ENCODE peak calls at places on chromosome X, in seven cellular contexts. D is HCT116; Z is tibial artery; F is effector memory CD4-positive, alpha-beta T cell; Q is right atrium auricular region; L is lower lobe of right lung; J is adrenal gland. B is an unnamed sample. For H3K27me3, the result is how much of the 10 kb centered on the place peaks cover.

GRCh38 chrX:49977319-49978090 is 55.1 kb downstream of the CLCN5 start:
- DNase-seq in D (no peak), Z (no peak), F (no peak), Q (no peak), L (no peak), J (no peak), B (no peak)

GRCh38 chrX:45505214-45505613 is 304.5 kb upstream of the DIPK2B start:
- DNase-seq in D (no peak), Z (no peak), F (no peak), Q (no peak), L (no peak), J (no peak), B (peak)

GRCh38 chrX:38638952-38639529 is 77.7 kb downstream of the TSPAN7 start:
- DNase-seq in D (no peak), Z (no peak), F (no peak), Q (no peak), L (no peak), J (no peak), B (peak)

GRCh38 chrX:48683411-48683982 is at the start of gene WAS:
- DNase-seq in D (no peak), Z (no peak), F (peak), Q (no peak), L (peak), J (no peak), B (no peak)

GRCh38 chrX:82676386-82676785 is 831.7 kb upstream of the POU3F4 start:
- DNase-seq in D (peak), Z (no peak), F (no peak), Q (no peak), L (no peak), J (no peak), B (no peak)

GRCh38 chrX:147635186-147635585 is 276.5 kb upstream of the FMR1 start:
- DNase-seq in D (no peak), Z (no peak), F (no peak), Q (no peak), L (no peak), J (no peak), B (no peak)

GRCh38 chrX:15235001-15235400 is 34.9 kb downstream of the ASB9 start:
- DNase-seq in D (no peak), Z (no peak), F (no peak), Q (no peak), L (no peak), J (no peak), B (no peak)

GRCh38 chrX:150324035-150324728 is 38.9 kb upstream of the MAMLD1 start:
- DNase-seq in D (peak), Z (no peak), F (no peak), Q (no peak), L (no peak), J (no peak), B (peak)

GRCh38 chrX:17552251-17552650 is 177.3 kb downstream of the NHS start:
- DNase-seq in D (no peak), Z (no peak), F (no peak), Q (no peak), L (no peak), J (no peak), B (no peak)

GRCh38 chrX:40157228-40158035 is 59.7 kb upstream of the BCOR start:
- DNase-seq in D (no peak), Z (no peak), F (no peak), Q (no peak), L (no peak), J (no peak), B (no peak)
- H3K27ac ChIP-seq in D (peak), Z (peak), F (no peak), Q (peak), L (peak), J (peak), B (peak)

GRCh38 chrX:141975839-141976238 is 72.1 kb downstream of the MAGEC1 start:
- DNase-seq in D (no peak), Z (no peak), F (no peak), Q (no peak), L (no peak), J (no peak), B (no peak)
- H3K27me3 ChIP-seq in D (under half), Z (under half), F (under half), Q (under half), L (under half), J (under half), B (under half)

GRCh38 chrX:98296129-98296528 is 1412.4 kb downstream of the RPA4 start:
- DNase-seq in D (no peak), Z (no peak), F (no peak), Q (no peak), L (no peak), J (no peak), B (no peak)

GRCh38 chrX:98294310-98294709 is 1410.6 kb downstream of the RPA4 start:
- DNase-seq in D (no peak), Z (no peak), F (no peak), Q (no peak), L (no peak), J (no peak), B (no peak)

GRCh38 chrX:98299785-98300184 is 1416.1 kb downstream of the RPA4 start:
- DNase-seq in D (no peak), Z (no peak), F (no peak), Q (no peak), L (no peak), J (no peak), B (no peak)
- H3K4me3 ChIP-seq in D (no peak), Z (no peak), F (no peak), Q (no peak), L (no peak), J (no peak), B (no peak)

DNA sequence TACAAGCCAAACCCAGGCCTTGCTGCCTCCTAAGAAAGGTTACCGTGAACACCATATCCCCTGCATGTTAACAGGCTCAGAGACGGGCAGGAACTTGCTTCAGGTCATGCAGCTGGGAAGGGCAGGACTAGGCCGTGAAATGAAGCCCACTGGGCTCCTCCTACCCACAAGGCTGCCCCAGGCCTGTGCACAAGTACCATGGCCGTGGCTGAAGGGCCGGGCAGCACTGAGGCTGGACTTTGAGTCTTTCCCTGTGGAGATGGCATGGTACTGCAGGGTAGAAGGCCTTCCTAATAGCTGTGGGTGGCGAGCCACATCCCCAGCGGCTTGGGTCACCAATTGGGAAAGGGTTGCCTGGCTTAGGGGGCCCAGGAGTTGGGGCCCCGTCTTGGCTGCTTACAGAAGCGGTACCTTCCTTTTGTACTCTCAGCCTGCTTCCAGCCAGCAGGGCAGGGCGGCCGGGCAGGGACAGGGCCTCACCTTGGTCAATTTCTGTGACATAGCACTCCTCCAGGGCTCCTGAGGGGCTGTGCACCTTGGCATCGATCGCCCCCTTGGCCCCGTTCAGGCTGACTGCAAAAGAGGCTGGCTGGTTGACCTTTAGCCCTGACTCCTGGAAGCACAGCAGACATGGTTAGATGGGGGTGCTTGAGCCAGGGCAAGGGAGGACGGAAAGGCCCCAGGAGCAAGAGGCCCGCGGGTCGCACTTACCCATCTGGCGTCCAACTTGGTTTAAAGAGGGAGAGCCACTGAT is 23.8 kb downstream of the FLNA start:
- DNase-seq in D (no peak), Z (no peak), F (no peak), Q (no peak), L (peak), J (no peak), B (no peak)
- H3K27ac ChIP-seq in D (no peak), Z (peak), F (peak), Q (peak), L (no peak), J (no peak), B (no peak)

DNA sequence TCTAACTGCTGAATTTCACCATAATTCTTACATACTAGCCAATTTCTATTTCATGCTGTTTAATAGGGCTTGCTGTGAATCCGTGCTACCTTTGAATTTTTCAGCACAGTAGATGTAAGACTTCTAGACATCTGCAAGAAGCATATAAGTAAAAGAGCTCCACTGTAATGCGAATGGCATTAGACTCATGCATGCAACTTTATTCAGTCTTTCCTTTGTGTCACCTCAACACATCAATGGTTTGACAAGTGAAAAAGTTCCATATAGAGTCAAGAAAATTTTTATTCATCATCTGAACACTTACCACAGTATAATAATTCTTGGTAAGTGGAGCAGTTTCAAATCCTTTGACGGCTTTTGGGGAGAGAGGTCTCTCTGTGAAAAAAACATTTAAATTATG is 48.9 kb downstream of the ARHGEF6 start:
- DNase-seq in D (no peak), Z (no peak), F (no peak), Q (no peak), L (no peak), J (no peak), B (no peak)
- H3K27me3 ChIP-seq in D (under half), Z (under half), F (under half), Q (under half), L (under half), J (under half), B (under half)

GRCh38 chrX:153626025-153626633 is 20.9 kb upstream of the DUSP9 start:
- DNase-seq in D (no peak), Z (no peak), F (no peak), Q (no peak), L (no peak), J (no peak), B (no peak)
- H3K4me3 ChIP-seq in D (no peak), Z (no peak), F (no peak), Q (no peak), L (no peak), J (no peak), B (no peak)

GRCh38 chrX:13667940-13668339 is 15.0 kb downstream of the TCEANC start:
- DNase-seq in D (no peak), Z (no peak), F (no peak), Q (no peak), L (no peak), J (no peak), B (no peak)
- H3K27ac ChIP-seq in D (no peak), Z (no peak), F (no peak), Q (peak), L (no peak), J (no peak), B (no peak)